ENCODE peak calls at places on chromosomes 2 and 18, in six cellular contexts. D is CD4-positive, alpha-beta T cell; N is GM06990; K is fibroblast of the aortic adventitia; G is NCI-H1436 treated with DMSO at 0.1 percent for 48 hours; I is hypothalamus. H is an unnamed sample.

GRCh38 chr2:59706729-59707128 is 846.7 kb downstream of the BCL11A start:
- DNase-seq in K (no peak), N (no peak), G (no peak), I (no peak), D (no peak), H (no peak)

GRCh38 chr2:9975805-9976447 is 24.4 kb downstream of the GRHL1 start:
- DNase-seq in I (no peak), G (no peak), D (no peak), N (no peak), K (peak; percentile 98), H (peak; percentile 89)

GRCh38 chr2:221501210-221501882 is 70.8 kb downstream of the EPHA4 start:
- DNase-seq in D (no peak), K (peak; percentile 77), G (no peak), I (no peak), N (no peak), H (peak; percentile 54)

GRCh38 chr2:166410828-166411472 is 35.2 kb upstream of the SCN9A start:
- DNase-seq in D (no peak), G (no peak), I (no peak), N (no peak), K (peak; percentile 94), H (peak; percentile 19)

GRCh38 chr18:45370190-45371010 is 244.9 kb upstream of the SLC14A2 start:
- DNase-seq in D (no peak), I (no peak), G (no peak), N (no peak), K (no peak), H (no peak)

GRCh38 chr18:62339106-62339988 is 14.2 kb downstream of the TNFRSF11A start:
- DNase-seq in G (no peak), K (peak; percentile 78), D (no peak), I (no peak), N (no peak), H (no peak)

GRCh38 chr2:70696142-70696541 is 71.9 kb downstream of the ADD2 start:
- DNase-seq in D (no peak), G (no peak), I (no peak), N (no peak), K (no peak), H (no peak)

GRCh38 chr18:23336072-23336471 is 117.0 kb upstream of the RIOK3 start:
- DNase-seq in D (no peak), K (no peak), G (no peak), N (no peak), I (no peak), H (peak; percentile 72)

GRCh38 chr2:234091432-234091879 is 41.0 kb downstream of the SPP2 start:
- DNase-seq in I (no peak), D (no peak), N (no peak), G (no peak), K (peak; percentile 70), H (peak; percentile 8)

GRCh38 chr18:24611075-24611474 is 150.6 kb downstream of the HRH4 start:
- DNase-seq in I (no peak), K (no peak), D (no peak), N (no peak), G (no peak), H (no peak)

GRCh38 chr2:211033765-211034164 is 477.4 kb downstream of the CPS1 start:
- DNase-seq in I (no peak), D (no peak), N (no peak), K (peak; percentile 38), G (no peak), H (no peak)

GRCh38 chr2:43135583-43135982 is 90.8 kb downstream of the ZFP36L2 start:
- DNase-seq in N (no peak), G (no peak), I (no peak), K (no peak), D (no peak), H (no peak)

GRCh38 chr2:179141206-179141605 is 91.3 kb upstream of the CCDC141 start:
- DNase-seq in K (no peak), I (no peak), G (no peak), N (no peak), D (no peak), H (no peak)

GRCh38 chr2:148990968-148991367 is 47.5 kb upstream of the LYPD6B start:
- DNase-seq in N (no peak), K (no peak), D (no peak), I (no peak), G (no peak), H (no peak)

GRCh38 chr2:180161415-180161814 is 154.3 kb upstream of the CWC22 start:
- DNase-seq in N (no peak), K (no peak), I (no peak), G (no peak), D (no peak), H (no peak)

GRCh38 chr2:84880645-84881521 is at the start of gene TRABD2A:
- DNase-seq in G (no peak), N (peak; percentile 37), K (no peak), I (no peak), D (peak; percentile 50), H (no peak)

GRCh38 chr18:59725177-59725576 is 28.0 kb upstream of the CCBE1 start:
- DNase-seq in D (no peak), K (peak; percentile 59), I (no peak), G (no peak), N (no peak), H (no peak)

GRCh38 chr2:2123259-2123658 is 207.8 kb downstream of the MYT1L start:
- DNase-seq in G (no peak), D (no peak), K (no peak), N (no peak), I (no peak), H (no peak)

GRCh38 chr2:98761909-98762308 is 31.0 kb upstream of the MGAT4A start:
- DNase-seq in G (no peak), N (no peak), I (no peak), D (no peak), K (no peak), H (no peak)

GRCh38 chr2:197360744-197361156 is 50.2 kb upstream of the ANKRD44 start:
- DNase-seq in D (no peak), I (no peak), G (no peak), K (peak; percentile 51), N (peak; percentile 38), H (no peak)